ENCODE peak calls at places on chromosomes 4 and X, in four cellular contexts. M is IMR-90, L is MM.1S, I is astrocyte. E is an unnamed sample. For H3K4me1 and H3K9me3, the result is how much of the 10 kb centered on the place peaks cover.

GRCh38 chr4:40909363-40909876 is 159.7 kb downstream of the NSUN7 start:
- DNase-seq in M (peak), L (no peak), I (peak), E (no peak)

GRCh38 chr4:1383728-1384591 is 22.3 kb downstream of the NKX1-1 start:
- DNase-seq in M (no peak), L (no peak), I (no peak), E (no peak)

GRCh38 chr4:74794341-74794801 is at the start of gene BTC:
- DNase-seq in M (no peak), L (peak), I (no peak), E (no peak)

GRCh38 chr4:89226665-89227572 is 80.7 kb downstream of the GPRIN3 start:
- DNase-seq in M (peak), L (peak), I (peak), E (peak)

GRCh38 chr4:4323705-4324534 is 33.9 kb downstream of the ZBTB49 start:
- DNase-seq in M (peak), L (no peak), I (peak), E (no peak)

GRCh38 chrX:104330966-104331365 is 76.2 kb upstream of the ESX1 start:
- DNase-seq in M (peak), L (no peak), I (peak), E (no peak)

GRCh38 chrX:12007881-12008280 is 130.4 kb upstream of the FRMPD4 start:
- DNase-seq in M (peak), L (no peak), I (peak), E (no peak)

GRCh38 chr4:19850909-19851308 is 400.8 kb upstream of the SLIT2 start:
- DNase-seq in M (peak), L (no peak), I (peak), E (no peak)

GRCh38 chrX:25344191-25344936 is 328.6 kb upstream of the ARX start:
- DNase-seq in M (no peak), L (no peak), I (no peak), E (no peak)

GRCh38 chr4:151418385-151418784 is 9.4 kb downstream of the FHIP1A start:
- DNase-seq in M (peak), L (no peak), I (peak), E (no peak)

GRCh38 chrX:119503484-119503861 is 35.2 kb downstream of the SLC25A5 start:
- DNase-seq in M (peak), L (no peak), I (peak), E (no peak)

GRCh38 chrX:151981129-151981528 is 6.7 kb upstream of the GABRE start:
- DNase-seq in M (peak), L (no peak), I (peak), E (no peak)

GRCh38 chr4:108054025-108054424 is 64.3 kb downstream of the HADH start:
- DNase-seq in M (no peak), L (no peak), I (no peak), E (no peak)

GRCh38 chr4:42712854-42713253 is 55.9 kb upstream of the ATP8A1 start:
- DNase-seq in M (no peak), L (no peak), I (no peak), E (no peak)

GRCh38 chr4:73709461-73710033 is 30.8 kb upstream of the CXCL8 start:
- DNase-seq in M (no peak), L (no peak), I (no peak), E (no peak)

GRCh38 chr4:57405359-57405758 is 295.2 kb upstream of the IGFBP7 start:
- DNase-seq in M (no peak), L (no peak), I (peak), E (no peak)

GRCh38 chrX:17679820-17680219 is 57.5 kb upstream of the SCML1 start:
- DNase-seq in M (no peak), L (no peak), I (no peak), E (no peak)

GRCh38 chr4:158782539-158783360 is 13.9 kb downstream of the FNIP2 start:
- DNase-seq in M (peak), L (no peak), I (peak), E (no peak)

GRCh38 chr4:176622251-176622968 is 170.3 kb downstream of the VEGFC start:
- DNase-seq in M (peak), L (no peak), I (peak), E (no peak)

GRCh38 chr4:73978886-73979285 is 2.9 kb downstream of the PF4 start:
- DNase-seq in M (peak), L (no peak), I (peak), E (no peak)

GRCh38 chrX:124232523-124233201 is 99.8 kb upstream of the TEX13D start:
- DNase-seq in M (no peak), L (peak), I (peak), E (no peak)

GRCh38 chrX:126770179-126770578 is 49.4 kb upstream of the PRR32 start:
- DNase-seq in M (no peak), L (peak), I (no peak), E (no peak)

GRCh38 chrX:151702741-151703352 is 7.6 kb downstream of the PRRG3 start:
- DNase-seq in M (no peak), L (no peak), I (no peak), E (no peak)

GRCh38 chr4:90357117-90357710 is 230.0 kb downstream of the CCSER1 start:
- DNase-seq in M (peak), L (peak), I (peak), E (no peak)

GRCh38 chr4:3124070-3124767 is 49.7 kb downstream of the HTT start:
- DNase-seq in M (no peak), L (no peak), I (no peak), E (no peak)

GRCh38 chrX:129777218-129777768 is 2.5 kb upstream of the SASH3 start:
- DNase-seq in M (no peak), L (peak), I (no peak), E (peak)

GRCh38 chr4:164731827-164732474 is 22.0 kb upstream of the SMIM31 start:
- DNase-seq in M (peak), L (peak), I (peak), E (peak)

GRCh38 chr4:26055855-26056254 is 141.8 kb downstream of the SMIM20 start:
- DNase-seq in M (no peak), L (no peak), I (no peak), E (no peak)

GRCh38 chr4:181030961-181031360 is 1212.2 kb upstream of the TENM3 start:
- DNase-seq in M (peak), L (no peak), I (peak), E (no peak)

GRCh38 chr4:149959391-149959790 is 118.9 kb upstream of the DCLK2 start:
- DNase-seq in M (peak), L (no peak), I (no peak), E (no peak)

GRCh38 chr4:48141048-48141447 is 7.0 kb upstream of the TXK start:
- DNase-seq in M (peak), L (peak), I (peak), E (peak)

GRCh38 chr4:7286798-7287197 is 94.5 kb downstream of the SORCS2 start:
- DNase-seq in M (no peak), L (no peak), I (no peak), E (no peak)
- H3K4me1 ChIP-seq in M (under half), L (under half), I (under half), E (under half)

GRCh38 chr4:140523370-140523856 is 555 bp upstream of the ELMOD2 start:
- DNase-seq in M (no peak), L (no peak), I (peak), E (no peak)
- H3K27ac ChIP-seq in M (no peak), L (no peak), I (no peak), E (no peak)

GRCh38 chrX:345020-345925 is 26.7 kb upstream of the GTPBP6 start:
- DNase-seq in M (no peak), L (no peak), I (no peak), E (no peak)
- H3K9me3 ChIP-seq in M (under half), L (under half), I (under half), E (under half)

GRCh38 chr4:183173580-183174526 is 74.8 kb downstream of the WWC2 start:
- DNase-seq in M (peak), L (no peak), I (peak), E (no peak)
- H3K4me1 ChIP-seq in M (under half), L (under half), I (under half), E (under half)

GRCh38 chr4:87502580-87503238 is 26.5 kb downstream of the SPARCL1 start:
- DNase-seq in M (peak), L (no peak), I (no peak), E (no peak)

GRCh38 chr4:87505862-87506261 is 23.3 kb downstream of the SPARCL1 start:
- DNase-seq in M (no peak), L (no peak), I (no peak), E (no peak)

GRCh38 chr4:87510747-87511146 is 18.4 kb downstream of the SPARCL1 start:
- DNase-seq in M (no peak), L (no peak), I (no peak), E (no peak)

GRCh38 chr4:87511500-87511899 is 17.7 kb downstream of the SPARCL1 start:
- DNase-seq in M (no peak), L (no peak), I (no peak), E (no peak)

GRCh38 chr4:87506974-87507701 is 22.0 kb downstream of the SPARCL1 start:
- DNase-seq in M (peak), L (no peak), I (peak), E (no peak)
- H3K27ac ChIP-seq in M (peak), L (no peak), I (peak), E (no peak)

DNA sequence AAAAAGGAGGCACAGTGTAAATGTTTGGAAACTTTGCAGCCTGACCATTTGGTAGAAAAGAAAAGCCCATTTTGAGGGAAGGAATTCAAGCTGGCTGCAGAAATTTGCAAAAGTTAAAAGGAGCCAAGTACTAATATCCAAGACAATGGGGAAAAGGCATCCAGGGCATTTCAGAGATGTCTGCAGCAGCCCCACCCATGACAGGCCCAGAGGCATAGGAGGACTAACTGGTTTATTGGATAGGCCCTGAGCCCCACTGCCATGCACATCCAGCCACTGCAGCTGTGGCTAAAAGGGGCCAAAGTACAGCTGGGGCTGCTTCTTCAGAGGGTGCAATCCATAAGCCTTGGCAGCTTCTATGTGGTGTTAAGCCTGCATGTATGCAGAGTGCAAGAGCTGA is 104.9 kb downstream of the HS3ST1 start:
- DNase-seq in M (no peak), L (no peak), I (no peak), E (no peak)
- H3K9me3 ChIP-seq in M (under half), L (under half), I (under half), E (under half)

GRCh38 chrX:9875801-9876200 is 89.6 kb downstream of the SHROOM2 start:
- DNase-seq in M (no peak), L (no peak), I (no peak), E (no peak)
- H3K4me1 ChIP-seq in M (under half), L (under half), I (under half), E (under half)

DNA sequence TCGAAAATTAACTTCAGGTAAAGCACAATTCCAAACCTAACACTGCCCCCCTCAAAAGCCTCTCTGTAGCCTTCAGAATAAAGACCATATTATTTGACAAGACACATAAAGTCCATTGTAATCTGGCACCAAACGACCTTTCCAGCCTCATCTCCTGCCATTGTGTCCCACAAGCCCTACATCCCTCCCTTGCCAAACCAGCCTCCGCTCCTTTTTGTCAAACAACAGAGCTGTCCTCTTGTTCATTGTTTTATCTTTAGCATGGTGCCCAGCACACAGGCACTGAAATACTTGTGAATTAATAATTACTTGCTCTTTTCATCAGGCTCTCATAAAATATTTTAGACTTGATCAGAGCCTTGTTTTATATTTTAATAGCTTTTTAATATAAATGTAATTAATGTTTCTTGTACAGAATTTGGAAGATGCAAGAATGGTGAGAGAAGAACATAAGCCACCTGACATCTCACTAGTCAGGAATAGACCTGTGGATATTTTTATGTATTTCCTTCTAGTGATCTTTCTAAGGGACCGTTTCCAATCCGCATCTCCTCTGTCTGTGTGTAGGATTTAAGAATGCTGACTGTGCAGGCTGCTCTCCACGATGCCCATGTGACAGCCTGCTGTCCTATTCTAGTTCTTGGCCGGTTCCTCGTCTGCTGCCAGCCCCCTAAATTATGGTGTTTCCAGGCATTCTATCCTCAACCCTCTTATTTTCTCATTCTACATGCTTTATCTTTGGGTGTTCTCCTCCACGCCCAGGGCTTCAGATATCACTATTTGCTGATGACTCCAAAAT is 3.0 kb upstream of the IRF2 start:
- DNase-seq in M (no peak), L (no peak), I (no peak), E (no peak)
- H3K27ac ChIP-seq in M (no peak), L (no peak), I (no peak), E (peak)

DNA sequence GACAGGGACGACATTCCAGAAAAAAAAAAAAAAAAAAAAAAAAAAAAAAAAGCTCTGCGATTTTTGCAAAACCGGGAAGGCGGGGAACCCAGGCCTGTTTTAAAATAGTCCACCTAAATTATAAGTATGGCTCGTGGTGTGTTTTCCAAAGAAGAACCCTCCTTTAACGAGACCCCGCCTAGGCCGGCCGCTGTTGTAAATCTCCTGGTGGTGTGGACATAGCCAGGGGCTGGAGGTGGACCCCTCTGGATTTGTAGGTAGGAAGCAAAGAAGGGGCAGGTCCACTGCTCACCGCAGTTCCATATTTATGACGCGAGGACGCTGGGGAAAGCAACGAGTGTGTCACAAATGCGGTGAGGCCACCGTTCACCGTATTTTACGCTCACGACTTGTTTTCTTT is 94.0 kb upstream of the SHOX start:
- DNase-seq in M (no peak), L (no peak), I (no peak), E (no peak)
- H3K9me3 ChIP-seq in M (under half), L (under half), I (under half), E (under half)

GRCh38 chrX:132834109-132834508 is 124.3 kb downstream of the HS6ST2 start:
- DNase-seq in M (no peak), L (no peak), I (no peak), E (no peak)
- H3K4me1 ChIP-seq in M (under half), L (under half), I (under half), E (under half)

E was measured in CD4-positive, alpha-beta memory T cell.